ENCODE peak calls at places on chromosomes 11 and 22, in eight cellular contexts. Y, U, K, B, A, C, L and S are unnamed samples.

GRCh38 chr11:34826384-34826726 is 89.8 kb downstream of the APIP start:
- DNase-seq in Y (no peak), U (no peak), K (no peak), B (no peak), A (no peak), C (no peak), L (no peak), S (no peak)

GRCh38 chr22:49190816-49191505 is 636.7 kb downstream of the BRD1 start:
- DNase-seq in Y (no peak), U (peak), K (no peak), B (no peak), A (no peak), C (no peak), L (no peak), S (peak)

GRCh38 chr22:37419916-37420655 is 7.2 kb downstream of the ELFN2 start:
- DNase-seq in Y (peak), U (peak), K (no peak), B (no peak), A (no peak), C (no peak), L (no peak), S (no peak)

GRCh38 chr11:120715239-120715638 is 203.7 kb downstream of the GRIK4 start:
- DNase-seq in Y (peak), U (no peak), K (peak), B (peak), A (no peak), C (no peak), L (no peak), S (no peak)

GRCh38 chr11:398826-399225 is 4.8 kb downstream of the PKP3 start:
- DNase-seq in Y (no peak), U (no peak), K (peak), B (peak), A (no peak), C (peak), L (no peak), S (no peak)

GRCh38 chr11:12798609-12799011 is 124.4 kb downstream of the TEAD1 start:
- DNase-seq in Y (no peak), U (no peak), K (no peak), B (no peak), A (no peak), C (no peak), L (no peak), S (no peak)

GRCh38 chr11:68262544-68262827 is 9.3 kb downstream of the C11orf24 start:
- DNase-seq in Y (no peak), U (no peak), K (no peak), B (no peak), A (no peak), C (no peak), L (no peak), S (no peak)

GRCh38 chr22:46533434-46533833 is 4.0 kb downstream of the CELSR1 start:
- DNase-seq in Y (no peak), U (peak), K (no peak), B (no peak), A (peak), C (no peak), L (no peak), S (no peak)

GRCh38 chr11:57798905-57799559 is 37.4 kb downstream of the CTNND1 start:
- DNase-seq in Y (peak), U (peak), K (peak), B (peak), A (no peak), C (peak), L (peak), S (no peak)

GRCh38 chr11:128549256-128549944 is 38.0 kb downstream of the ETS1 start:
- DNase-seq in Y (no peak), U (peak), K (peak), B (no peak), A (no peak), C (peak), L (peak), S (peak)

DNA sequence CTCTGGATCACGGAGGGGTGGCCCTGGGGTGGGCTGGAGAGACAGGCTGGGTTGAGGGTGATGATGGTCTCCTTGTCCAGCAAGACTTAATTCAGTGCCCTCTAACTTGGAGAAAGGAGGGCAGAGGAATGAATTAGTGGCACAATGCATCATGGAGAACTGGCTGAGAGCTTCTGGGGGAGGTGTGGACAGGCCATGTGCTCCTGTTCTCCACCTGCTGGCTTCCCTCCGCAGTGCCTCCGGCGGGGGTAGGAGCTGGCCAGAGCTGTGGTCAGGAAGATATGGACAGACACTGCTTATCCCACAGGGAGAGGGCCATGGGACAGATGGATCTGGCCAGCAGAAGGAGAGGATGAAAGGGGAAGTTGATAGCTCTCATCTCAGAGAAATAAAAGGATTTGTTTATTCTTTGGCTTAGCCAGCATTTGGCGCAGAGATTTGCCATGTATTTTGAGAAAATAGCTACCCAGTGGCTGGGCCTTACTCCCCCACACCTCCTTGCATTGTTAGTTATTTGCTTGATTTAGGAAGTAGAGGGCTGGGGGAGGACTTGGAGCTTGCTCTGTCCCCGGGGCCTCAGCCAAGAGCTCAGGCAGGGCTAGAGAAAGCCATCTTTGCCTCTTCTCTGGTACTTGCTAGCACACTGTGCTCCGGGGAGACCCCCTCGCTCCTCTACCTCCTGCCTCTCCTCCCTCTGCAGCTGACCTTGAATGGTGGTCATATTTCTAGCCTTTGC is 93.2 kb downstream of the SCN3B start:
- DNase-seq in Y (peak), U (no peak), K (peak), B (peak), A (no peak), C (peak), L (peak), S (no peak)
- H3K4me3 ChIP-seq in Y (peak), U (peak), K (no peak), B (peak), A (no peak), C (no peak), L (peak), S (no peak)

DNA sequence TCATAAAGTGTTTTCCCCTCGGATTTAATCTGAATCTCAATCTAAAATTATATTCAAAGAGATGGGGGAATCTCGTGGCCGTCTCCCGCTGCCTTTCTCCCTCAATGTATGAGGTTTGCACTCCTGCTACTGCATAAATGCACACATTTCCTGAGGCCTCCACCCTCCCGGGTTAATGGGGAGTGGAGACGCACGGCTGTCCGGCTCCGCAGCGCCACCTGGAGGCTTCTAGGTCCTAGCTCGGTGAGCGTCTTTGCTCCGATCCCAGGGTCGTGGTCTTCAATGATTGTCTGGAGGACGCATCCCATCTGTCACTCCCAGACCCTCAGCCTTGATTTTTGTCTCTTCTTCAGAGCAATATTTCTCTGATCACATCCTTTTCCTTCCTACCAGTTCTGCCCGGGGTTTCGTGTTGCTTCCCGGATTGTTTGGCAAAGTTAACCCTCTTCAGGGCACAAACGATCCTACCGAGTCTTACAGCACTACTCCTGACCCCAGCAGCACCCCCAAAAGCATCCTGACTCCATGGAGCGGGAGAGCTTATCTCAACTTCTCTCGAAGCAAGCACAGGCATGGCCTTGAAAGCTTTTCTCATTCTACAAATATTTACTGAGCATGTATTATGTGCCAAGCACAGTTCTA is at the start of gene LMO1:
- DNase-seq in Y (peak), U (peak), K (peak), B (peak), A (peak), C (peak), L (peak), S (peak)
- H3K4me3 ChIP-seq in Y (peak), U (peak), K (peak), B (peak), A (peak), C (peak), L (peak), S (peak)

GRCh38 chr22:31284241-31284745 is 8.0 kb downstream of the PIK3IP1 start:
- DNase-seq in Y (no peak), U (no peak), K (no peak), B (no peak), A (no peak), C (no peak), L (no peak), S (no peak)
- H3K4me3 ChIP-seq in Y (no peak), U (no peak), K (no peak), B (no peak), A (no peak), C (no peak), L (no peak), S (no peak)

DNA sequence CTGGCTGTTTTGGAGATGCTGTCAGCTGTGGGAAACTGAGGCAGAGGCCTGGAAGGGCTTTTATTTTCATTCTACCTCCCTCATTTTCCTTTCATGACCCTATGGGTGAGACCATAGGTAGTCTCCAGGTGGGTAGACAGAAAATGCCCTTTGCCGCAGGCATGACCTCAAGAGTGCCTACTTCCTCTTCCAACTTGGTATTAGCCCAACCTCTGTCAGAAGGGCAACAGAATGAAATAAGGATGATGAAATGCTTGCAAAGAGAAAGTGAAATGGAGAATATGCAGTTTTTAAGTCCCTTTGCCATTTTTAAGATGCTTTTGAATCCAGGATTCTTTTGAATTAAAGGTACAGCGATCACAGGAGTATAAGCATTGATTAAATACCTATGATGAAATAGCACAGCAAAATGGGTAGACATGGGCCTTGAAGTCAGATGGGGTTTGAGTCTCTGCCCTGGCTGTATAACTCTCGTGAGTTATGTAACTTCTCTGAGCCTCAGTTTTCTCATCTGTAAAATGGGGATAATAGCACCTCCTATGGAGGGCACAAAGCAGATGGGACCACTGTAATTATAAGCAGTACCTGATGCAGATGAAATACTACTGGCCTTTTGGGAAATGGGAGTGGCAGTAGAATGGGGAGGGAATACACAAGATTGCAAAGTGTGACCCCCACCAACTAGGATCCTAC is 3.7 kb downstream of the ASPHD2 start:
- DNase-seq in Y (no peak), U (no peak), K (no peak), B (peak), A (no peak), C (no peak), L (no peak), S (no peak)
- H3K4me3 ChIP-seq in Y (no peak), U (no peak), K (no peak), B (no peak), A (no peak), C (no peak), L (no peak), S (no peak)

DNA sequence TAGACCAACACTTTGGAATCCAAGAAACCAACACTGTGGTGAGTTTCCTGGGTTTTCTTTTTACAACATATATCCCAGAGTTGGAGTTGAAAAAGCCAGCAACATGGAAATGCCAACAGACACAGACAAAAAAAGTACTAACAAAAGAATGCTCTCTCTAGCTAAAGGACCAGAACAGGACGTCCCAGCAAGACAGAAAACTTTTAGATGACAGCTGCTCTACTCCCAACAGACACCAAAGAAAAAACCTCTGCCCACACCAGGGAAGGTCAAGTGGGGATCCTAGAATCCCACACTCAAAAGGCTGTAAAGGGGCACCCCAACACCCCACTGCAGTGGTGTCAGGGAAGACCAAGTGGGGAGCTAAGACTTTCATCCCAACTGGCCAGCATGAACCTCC is 23.3 kb downstream of the RRAS2 start:
- DNase-seq in Y (no peak), U (no peak), K (no peak), B (no peak), A (no peak), C (no peak), L (no peak), S (no peak)
- H3K4me3 ChIP-seq in Y (peak), U (no peak), K (no peak), B (no peak), A (no peak), C (no peak), L (no peak), S (no peak)

GRCh38 chr11:126080206-126080941 is 17.7 kb upstream of the CDON start:
- DNase-seq in Y (peak), U (no peak), K (peak), B (peak), A (no peak), C (no peak), L (no peak), S (no peak)
- H3K4me3 ChIP-seq in Y (no peak), U (no peak), K (no peak), B (no peak), A (no peak), C (no peak), L (no peak), S (no peak)

DNA sequence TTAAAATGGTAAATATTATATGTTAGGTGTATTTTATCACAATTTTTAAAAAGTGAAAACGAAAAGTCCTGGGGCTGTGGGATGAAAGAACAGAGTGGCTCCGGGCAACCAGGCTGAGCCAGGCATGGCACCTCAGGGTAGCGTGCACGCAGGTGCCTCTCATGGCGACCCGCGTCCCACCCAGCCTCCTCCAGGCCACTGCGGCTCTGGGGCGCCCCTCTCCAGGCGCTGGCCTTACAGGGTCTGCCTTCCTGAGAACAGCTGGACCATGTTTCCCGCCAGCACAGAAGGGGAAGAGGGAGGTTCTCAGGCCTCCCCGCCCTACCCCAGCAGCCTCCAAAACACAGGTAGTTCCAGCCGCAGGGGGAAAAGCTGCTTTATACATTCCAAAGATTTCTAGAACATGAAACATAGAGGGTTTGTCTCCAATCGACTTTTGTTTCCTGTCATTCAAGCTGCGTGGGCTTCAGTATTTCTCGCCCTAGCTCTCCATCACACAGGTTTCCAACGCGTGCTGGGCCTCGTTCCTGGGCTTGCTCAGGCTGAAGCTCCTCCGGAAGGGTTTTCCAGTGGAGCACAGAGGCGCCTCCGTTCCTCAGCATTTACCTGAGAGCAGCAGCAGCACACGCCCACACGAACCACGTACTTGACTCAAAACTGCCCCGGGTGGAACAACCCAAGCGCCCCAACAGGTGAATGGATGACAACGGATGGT is 10.5 kb downstream of the EHD1 start:
- DNase-seq in Y (no peak), U (no peak), K (no peak), B (no peak), A (no peak), C (peak), L (no peak), S (peak)
- H3K4me3 ChIP-seq in Y (no peak), U (no peak), K (no peak), B (no peak), A (no peak), C (no peak), L (no peak), S (no peak)

DNA sequence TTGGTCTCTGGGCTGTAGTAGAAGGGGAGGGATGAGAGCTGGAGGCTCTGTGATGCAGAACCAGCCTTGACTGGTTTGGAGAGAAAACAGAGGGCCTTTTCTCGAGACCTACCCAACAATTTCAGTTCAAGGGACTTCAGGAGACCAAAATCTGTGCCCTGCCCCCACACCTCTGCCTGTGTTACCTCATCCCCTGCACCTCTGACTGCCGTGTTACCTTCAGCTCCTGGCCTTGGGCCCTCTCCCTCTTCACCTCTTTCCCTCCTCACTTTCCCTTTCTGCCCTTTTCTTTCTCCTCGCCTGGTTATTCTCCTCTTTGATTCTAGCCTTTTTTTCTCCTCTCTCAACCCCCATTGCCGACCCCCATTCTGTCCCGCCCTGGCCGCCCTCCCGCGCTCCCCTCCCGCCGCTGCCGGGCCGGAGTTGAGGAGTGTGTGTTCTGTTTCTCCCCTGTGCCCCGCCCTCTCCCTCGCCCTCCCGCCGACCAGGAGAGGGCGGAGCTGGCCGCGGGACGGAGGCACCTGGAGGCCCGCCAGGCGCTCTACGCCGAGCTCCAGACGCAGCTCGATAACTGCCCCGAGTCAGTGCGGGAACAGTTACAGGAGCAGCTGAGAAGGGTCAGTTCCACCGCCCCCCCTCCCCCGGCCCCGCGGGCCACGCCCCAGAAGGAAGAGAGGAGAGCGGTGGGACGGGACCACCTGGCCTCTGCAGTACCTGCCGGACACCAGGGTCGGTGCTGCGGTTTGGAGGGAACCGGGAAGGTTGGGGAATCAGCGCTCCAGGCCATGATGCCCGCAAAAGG is 27.2 kb downstream of the PHLDB1 start:
- DNase-seq in Y (no peak), U (peak), K (peak), B (peak), A (peak), C (peak), L (peak), S (no peak)
- H3K4me3 ChIP-seq in Y (no peak), U (peak), K (peak), B (no peak), A (peak), C (no peak), L (peak), S (no peak)